ENCODE peak calls at places on chromosomes 2 and 18, in seven cellular contexts. P, K, O, U, N, T and F are unnamed samples.

GRCh38 chr2:182077451-182078142 is 91.9 kb downstream of the PPP1R1C start:
- DNase-seq in P (peak; percentile 92), K (peak; percentile 91), O (peak; percentile 83), U (no peak), N (peak; percentile 37), T (no peak), F (peak; percentile 79)

GRCh38 chr18:32770181-32770650 is 2.6 kb downstream of the KLHL14 start:
- DNase-seq in P (no peak), K (no peak), O (no peak), U (no peak), N (no peak), T (no peak), F (no peak)

GRCh38 chr2:112941753-112942653 is 31.0 kb downstream of the IL37 start:
- DNase-seq in P (peak; percentile 73), K (peak; percentile 86), O (peak; percentile 95), U (no peak), N (peak; percentile 71), T (peak; percentile 66), F (peak; percentile 87)

GRCh38 chr2:241315879-241316700 is at the start of gene SEPTIN2:
- DNase-seq in P (peak; percentile 41), K (peak; percentile 53), O (peak; percentile 69), U (peak; percentile 78), N (no peak), T (peak; percentile 91), F (no peak)

GRCh38 chr2:34578641-34579040 is 979.5 kb upstream of the FAM98A start:
- DNase-seq in P (no peak), K (no peak), O (no peak), U (no peak), N (no peak), T (no peak), F (no peak)

GRCh38 chr2:81304154-81304830 is 999.7 kb upstream of the LRRTM1 start:
- DNase-seq in P (no peak), K (no peak), O (peak; percentile 43), U (no peak), N (no peak), T (no peak), F (no peak)

GRCh38 chr2:176378323-176378722 is 109.1 kb downstream of the MTX2 start:
- DNase-seq in P (no peak), K (no peak), O (no peak), U (no peak), N (no peak), T (no peak), F (no peak)

GRCh38 chr2:105865222-105865913 is 120.7 kb downstream of the NCK2 start:
- DNase-seq in P (peak; percentile 72), K (peak; percentile 18), O (no peak), U (no peak), N (no peak), T (no peak), F (no peak)

GRCh38 chr18:39489426-39489825 is 1923.8 kb upstream of the CELF4 start:
- DNase-seq in P (peak; percentile 2), K (peak; percentile 50), O (no peak), U (no peak), N (no peak), T (no peak), F (no peak)

GRCh38 chr2:129193961-129194360 is 785.5 kb upstream of the RAB6C start:
- DNase-seq in P (no peak), K (no peak), O (peak; percentile 43), U (no peak), N (no peak), T (no peak), F (no peak)

GRCh38 chr2:236968101-236968886 is 117.4 kb upstream of the COPS8 start:
- DNase-seq in P (no peak), K (no peak), O (no peak), U (no peak), N (peak; percentile 54), T (peak; percentile 68), F (no peak)

GRCh38 chr18:76822510-76823165 is at the start of gene ZNF236:
- DNase-seq in P (peak; percentile 70), K (peak; percentile 83), O (peak; percentile 82), U (no peak), N (peak; percentile 76), T (peak; percentile 75), F (peak; percentile 92)

GRCh38 chr18:12608292-12608691 is 49.6 kb downstream of the SPIRE1 start:
- DNase-seq in P (peak; percentile 70), K (peak; percentile 57), O (no peak), U (no peak), N (no peak), T (no peak), F (no peak)

GRCh38 chr2:168348076-168348475 is 100.7 kb upstream of the STK39 start:
- DNase-seq in P (peak; percentile 40), K (peak; percentile 54), O (peak; percentile 86), U (no peak), N (peak; percentile 11), T (no peak), F (peak; percentile 65)

GRCh38 chr2:241317391-241317790 is 1.7 kb downstream of the SEPTIN2 start:
- DNase-seq in P (no peak), K (no peak), O (no peak), U (no peak), N (no peak), T (no peak), F (no peak)

DNA sequence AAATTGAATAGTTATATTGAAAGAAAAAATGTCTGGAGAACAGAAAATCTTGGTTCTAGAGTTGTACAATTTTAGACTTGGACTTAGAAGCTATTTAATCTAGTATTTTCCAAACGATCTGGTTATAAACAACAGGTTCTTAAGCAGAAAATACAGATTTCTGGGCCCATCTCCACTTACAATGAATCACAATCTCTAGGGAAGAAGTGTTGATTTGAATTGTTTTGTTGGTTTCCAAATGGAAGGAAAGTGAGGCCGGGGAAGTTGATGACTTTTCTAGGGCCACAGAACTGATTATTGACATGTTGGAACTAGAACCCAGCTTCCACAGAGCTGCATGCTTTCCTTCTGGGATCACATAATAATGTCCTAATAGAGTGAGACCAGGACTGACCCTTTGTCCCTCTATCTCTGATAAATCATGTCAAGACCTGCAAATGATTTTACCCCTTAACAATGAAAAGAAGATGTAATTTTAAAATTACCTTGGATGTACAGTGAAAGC is 332.2 kb downstream of the OSR1 start:
- DNase-seq in P (peak; percentile 63), K (no peak), O (no peak), U (no peak), N (no peak), T (no peak), F (no peak)
- TF ChIP-seq CTCF in P (no peak), K (no peak), O (no peak), U (no peak), N (no peak), T (no peak), F (no peak)

DNA sequence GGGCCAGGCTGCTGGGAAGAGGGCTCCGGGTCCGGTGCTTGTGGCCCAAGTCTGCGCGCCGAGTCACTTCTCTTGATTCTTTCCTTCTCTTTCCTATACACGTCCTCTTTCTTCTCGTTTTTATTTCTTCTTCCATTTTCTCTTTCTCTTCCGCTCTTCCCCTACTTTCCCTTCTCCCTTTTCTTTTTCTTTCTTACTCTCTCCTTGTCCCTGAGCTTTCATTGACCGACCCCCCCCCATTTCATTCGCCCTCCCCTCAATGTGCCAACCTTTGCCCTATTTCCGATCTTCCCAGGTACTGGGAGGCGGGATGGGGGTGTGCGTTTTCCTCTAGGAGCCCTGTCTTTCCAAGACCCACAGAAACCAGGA is 1.8 kb downstream of the ONECUT2 start:
- DNase-seq in P (no peak), K (no peak), O (no peak), U (no peak), N (no peak), T (no peak), F (no peak)
- H3K4me3 ChIP-seq in P (no peak overlapping the region), K (no peak overlapping the region), O (peak overlapping the region; percentile 71), U (no peak overlapping the region), N (no peak overlapping the region), T (peak overlapping the region; percentile 19), F (no peak overlapping the region)

GRCh38 chr2:27085062-27085669 is 1.4 kb upstream of the KHK start:
- DNase-seq in P (no peak), K (no peak), O (no peak), U (no peak), N (no peak), T (no peak), F (no peak)

GRCh38 chr2:27087823-27088410 is 1.3 kb downstream of the KHK start:
- DNase-seq in P (no peak), K (no peak), O (no peak), U (no peak), N (no peak), T (no peak), F (no peak)

GRCh38 chr2:27086090-27086721 is 366 bp upstream of the KHK start:
- DNase-seq in P (peak; percentile 85), K (peak; percentile 91), O (peak; percentile 91), U (peak; percentile 94), N (peak; percentile 98), T (peak; percentile 94), F (peak; percentile 97)

GRCh38 chr2:27085670-27086089 is 892 bp upstream of the KHK start:
- DNase-seq in P (peak; percentile 69), K (peak; percentile 54), O (peak; percentile 65), U (peak; percentile 88), N (no peak), T (no peak), F (peak; percentile 66)

DNA sequence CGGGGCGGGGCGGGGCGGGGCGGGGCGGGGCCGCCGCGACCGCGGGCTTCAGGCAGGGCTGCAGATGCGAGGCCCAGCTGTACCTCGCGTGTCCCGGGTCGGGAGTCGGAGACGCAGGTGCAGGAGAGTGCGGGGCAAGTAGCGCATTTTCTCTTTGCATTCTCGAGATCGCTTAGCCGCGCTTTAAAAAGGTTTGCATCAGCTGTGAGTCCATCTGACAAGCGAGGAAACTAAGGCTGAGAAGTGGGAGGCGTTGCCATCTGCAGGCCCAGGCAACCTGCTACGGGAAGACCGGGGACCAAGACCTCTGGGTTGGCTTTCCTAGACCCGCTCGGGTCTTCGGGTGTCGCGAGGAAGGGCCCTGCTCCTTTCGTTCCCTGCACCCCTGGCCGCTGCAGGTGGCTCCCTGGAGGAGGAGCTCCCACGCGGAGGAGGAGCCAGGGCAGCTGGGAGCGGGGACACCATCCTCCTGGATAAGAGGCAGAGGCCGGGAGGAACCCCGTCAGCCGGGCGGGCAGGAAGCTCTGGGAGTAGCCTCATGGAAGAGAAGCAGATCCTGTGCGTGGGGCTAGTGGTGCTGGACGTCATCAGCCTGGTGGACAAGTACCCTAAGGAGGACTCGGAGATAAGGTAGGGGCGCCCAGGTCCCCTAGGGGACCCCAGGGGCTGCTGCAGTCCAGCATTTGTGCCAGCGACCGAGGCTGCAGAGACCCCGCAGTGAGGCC is at the start of gene KHK:
- DNase-seq in P (no peak), K (no peak), O (peak; percentile 71), U (peak; percentile 74), N (no peak), T (no peak), F (no peak)
- TF ChIP-seq CTCF in P (no peak), K (no peak), O (no peak), U (no peak), N (no peak), T (no peak), F (no peak)

GRCh38 chr18:56563568-56563967 is 74.8 kb downstream of the TXNL1 start:
- DNase-seq in P (no peak), K (no peak), O (peak; percentile 94), U (no peak), N (no peak), T (no peak), F (peak; percentile 49)

GRCh38 chr18:56565059-56565458 is 73.3 kb downstream of the TXNL1 start:
- DNase-seq in P (no peak), K (no peak), O (no peak), U (no peak), N (no peak), T (no peak), F (no peak)

GRCh38 chr18:56562479-56562878 is 75.9 kb downstream of the TXNL1 start:
- DNase-seq in P (no peak), K (no peak), O (no peak), U (no peak), N (no peak), T (no peak), F (no peak)

GRCh38 chr18:56568986-56569385 is 69.4 kb downstream of the TXNL1 start:
- DNase-seq in P (no peak), K (no peak), O (no peak), U (no peak), N (no peak), T (no peak), F (no peak)

GRCh38 chr18:56565596-56566355 is 72.6 kb downstream of the TXNL1 start:
- DNase-seq in P (peak; percentile 97), K (peak; percentile 93), O (no peak), U (no peak), N (no peak), T (no peak), F (no peak)
- H3K4me3 ChIP-seq in P (no peak overlapping the region), K (no peak overlapping the region), O (no peak overlapping the region), U (no peak overlapping the region), N (no peak overlapping the region), T (no peak overlapping the region), F (no peak overlapping the region)